ENCODE peak calls at places on chromosome 9, in eight cellular contexts. One of them, this sample, is unnamed.

GRCh38 chr9:92147030-92147853 is 32.0 kb upstream of the SPTLC1 start:
- DNase-seq in mesendoderm: peak
- DNase-seq in hepatocyte: peak
- DNase-seq in A549: peak
- DNase-seq in uterus: peak
- DNase-seq in right cardiac atrium: peak
- DNase-seq in SJSA1: peak
- DNase-seq in epithelial cell of proximal tubule: peak
- DNase-seq in this sample: peak

GRCh38 chr9:76366275-76366674 is 28.0 kb downstream of the RFK start:
- DNase-seq in epithelial cell of proximal tubule: no peak
- DNase-seq in A549: no peak
- DNase-seq in hepatocyte: no peak
- DNase-seq in right cardiac atrium: no peak
- DNase-seq in SJSA1: no peak
- DNase-seq in mesendoderm: no peak
- DNase-seq in uterus: no peak
- DNase-seq in this sample: no peak

GRCh38 chr9:6522263-6522662 is 109.3 kb downstream of the UHRF2 start:
- DNase-seq in mesendoderm: no peak
- DNase-seq in right cardiac atrium: no peak
- DNase-seq in SJSA1: no peak
- DNase-seq in epithelial cell of proximal tubule: no peak
- DNase-seq in uterus: no peak
- DNase-seq in hepatocyte: no peak
- DNase-seq in A549: no peak
- DNase-seq in this sample: no peak

GRCh38 chr9:96178153-96178552 is 123.8 kb downstream of the HSD17B3 start:
- DNase-seq in hepatocyte: no peak
- DNase-seq in A549: no peak
- DNase-seq in SJSA1: no peak
- DNase-seq in epithelial cell of proximal tubule: no peak
- DNase-seq in mesendoderm: no peak
- DNase-seq in uterus: no peak
- DNase-seq in right cardiac atrium: no peak
- DNase-seq in this sample: no peak

GRCh38 chr9:7980691-7981289 is 181.2 kb upstream of the DMAC1 start:
- DNase-seq in right cardiac atrium: no peak
- DNase-seq in epithelial cell of proximal tubule: no peak
- DNase-seq in uterus: no peak
- DNase-seq in hepatocyte: no peak
- DNase-seq in mesendoderm: peak
- DNase-seq in A549: no peak
- DNase-seq in SJSA1: no peak
- DNase-seq in this sample: no peak

GRCh38 chr9:123354806-123355508 is 1.0 kb upstream of the CRB2 start:
- DNase-seq in SJSA1: no peak
- DNase-seq in uterus: no peak
- DNase-seq in epithelial cell of proximal tubule: no peak
- DNase-seq in hepatocyte: no peak
- DNase-seq in right cardiac atrium: no peak
- DNase-seq in mesendoderm: peak
- DNase-seq in A549: no peak
- DNase-seq in this sample: no peak

GRCh38 chr9:23824241-23825142 is 1.5 kb downstream of the ELAVL2 start:
- DNase-seq in hepatocyte: peak
- DNase-seq in uterus: no peak
- DNase-seq in SJSA1: no peak
- DNase-seq in A549: no peak
- DNase-seq in epithelial cell of proximal tubule: no peak
- DNase-seq in mesendoderm: peak
- DNase-seq in right cardiac atrium: no peak
- DNase-seq in this sample: no peak

GRCh38 chr9:105216440-105217178 is 27.8 kb upstream of the SLC44A1 start:
- DNase-seq in uterus: no peak
- DNase-seq in hepatocyte: no peak
- DNase-seq in epithelial cell of proximal tubule: no peak
- DNase-seq in SJSA1: no peak
- DNase-seq in mesendoderm: no peak
- DNase-seq in A549: no peak
- DNase-seq in right cardiac atrium: no peak
- DNase-seq in this sample: peak

GRCh38 chr9:136326777-136327312 is 494 bp upstream of the GPSM1 start:
- DNase-seq in epithelial cell of proximal tubule: no peak
- DNase-seq in right cardiac atrium: no peak
- DNase-seq in uterus: no peak
- DNase-seq in mesendoderm: no peak
- DNase-seq in SJSA1: peak
- DNase-seq in hepatocyte: no peak
- DNase-seq in A549: peak
- DNase-seq in this sample: no peak

GRCh38 chr9:136082496-136083361 is 12.4 kb downstream of the NACC2 start:
- DNase-seq in mesendoderm: no peak
- DNase-seq in SJSA1: no peak
- DNase-seq in uterus: no peak
- DNase-seq in right cardiac atrium: no peak
- DNase-seq in A549: no peak
- DNase-seq in epithelial cell of proximal tubule: no peak
- DNase-seq in hepatocyte: no peak
- DNase-seq in this sample: no peak

GRCh38 chr9:106862115-106862945 is 636 bp upstream of the ZNF462 start:
- DNase-seq in mesendoderm: peak
- DNase-seq in right cardiac atrium: peak
- DNase-seq in hepatocyte: peak
- DNase-seq in epithelial cell of proximal tubule: no peak
- DNase-seq in A549: peak
- DNase-seq in uterus: peak
- DNase-seq in SJSA1: peak
- DNase-seq in this sample: peak

GRCh38 chr9:129343119-129343696 is 165.1 kb upstream of the IER5L start:
- DNase-seq in mesendoderm: no peak
- DNase-seq in SJSA1: no peak
- DNase-seq in hepatocyte: no peak
- DNase-seq in epithelial cell of proximal tubule: no peak
- DNase-seq in A549: no peak
- DNase-seq in uterus: no peak
- DNase-seq in right cardiac atrium: no peak
- DNase-seq in this sample: peak

GRCh38 chr9:85433046-85433445 is 308.7 kb downstream of the AGTPBP1 start:
- DNase-seq in mesendoderm: no peak
- DNase-seq in A549: no peak
- DNase-seq in epithelial cell of proximal tubule: no peak
- DNase-seq in uterus: no peak
- DNase-seq in hepatocyte: no peak
- DNase-seq in SJSA1: no peak
- DNase-seq in right cardiac atrium: no peak
- DNase-seq in this sample: no peak

GRCh38 chr9:68473790-68474189 is 66.9 kb downstream of the TMEM252 start:
- DNase-seq in SJSA1: no peak
- DNase-seq in hepatocyte: no peak
- DNase-seq in mesendoderm: no peak
- DNase-seq in uterus: no peak
- DNase-seq in A549: no peak
- DNase-seq in right cardiac atrium: no peak
- DNase-seq in epithelial cell of proximal tubule: no peak
- DNase-seq in this sample: no peak

GRCh38 chr9:120965344-120966004 is 38.9 kb upstream of the TRAF1 start:
- DNase-seq in SJSA1: no peak
- DNase-seq in epithelial cell of proximal tubule: no peak
- DNase-seq in A549: no peak
- DNase-seq in hepatocyte: peak
- DNase-seq in right cardiac atrium: peak
- DNase-seq in mesendoderm: peak
- DNase-seq in uterus: no peak
- DNase-seq in this sample: no peak

GRCh38 chr9:126165755-126166154 is 160.9 kb upstream of the MVB12B start:
- DNase-seq in SJSA1: no peak
- DNase-seq in hepatocyte: no peak
- DNase-seq in uterus: no peak
- DNase-seq in epithelial cell of proximal tubule: no peak
- DNase-seq in right cardiac atrium: no peak
- DNase-seq in A549: no peak
- DNase-seq in mesendoderm: no peak
- DNase-seq in this sample: no peak

GRCh38 chr9:135743546-135744332 is 41.8 kb downstream of the KCNT1 start:
- DNase-seq in epithelial cell of proximal tubule: no peak
- DNase-seq in mesendoderm: no peak
- DNase-seq in uterus: no peak
- DNase-seq in right cardiac atrium: peak
- DNase-seq in A549: no peak
- DNase-seq in hepatocyte: no peak
- DNase-seq in SJSA1: no peak
- DNase-seq in this sample: peak

GRCh38 chr9:19785230-19785629 is 3.6 kb downstream of the SLC24A2 start:
- DNase-seq in epithelial cell of proximal tubule: no peak
- DNase-seq in mesendoderm: no peak
- DNase-seq in uterus: no peak
- DNase-seq in right cardiac atrium: no peak
- DNase-seq in A549: no peak
- DNase-seq in hepatocyte: no peak
- DNase-seq in SJSA1: no peak
- DNase-seq in this sample: no peak

GRCh38 chr9:101432171-101432570 is 3.4 kb downstream of the ALDOB start:
- DNase-seq in A549: no peak
- DNase-seq in uterus: no peak
- DNase-seq in mesendoderm: no peak
- DNase-seq in epithelial cell of proximal tubule: no peak
- DNase-seq in hepatocyte: no peak
- DNase-seq in right cardiac atrium: no peak
- DNase-seq in SJSA1: no peak
- DNase-seq in this sample: no peak

GRCh38 chr9:101427337-101427736 is 8.2 kb downstream of the ALDOB start:
- DNase-seq in A549: no peak
- DNase-seq in hepatocyte: no peak
- DNase-seq in mesendoderm: no peak
- DNase-seq in epithelial cell of proximal tubule: no peak
- DNase-seq in uterus: no peak
- DNase-seq in SJSA1: no peak
- DNase-seq in right cardiac atrium: no peak
- DNase-seq in this sample: no peak

GRCh38 chr9:101429736-101430135 is 5.8 kb downstream of the ALDOB start:
- DNase-seq in mesendoderm: no peak
- DNase-seq in SJSA1: no peak
- DNase-seq in uterus: no peak
- DNase-seq in epithelial cell of proximal tubule: no peak
- DNase-seq in right cardiac atrium: no peak
- DNase-seq in A549: no peak
- DNase-seq in hepatocyte: no peak
- DNase-seq in this sample: no peak

GRCh38 chr9:101428909-101429308 is 6.7 kb downstream of the ALDOB start:
- DNase-seq in mesendoderm: no peak
- DNase-seq in A549: no peak
- DNase-seq in hepatocyte: no peak
- DNase-seq in right cardiac atrium: no peak
- DNase-seq in uterus: no peak
- DNase-seq in SJSA1: no peak
- DNase-seq in epithelial cell of proximal tubule: no peak
- DNase-seq in this sample: no peak

GRCh38 chr9:101427957-101428655 is 7.5 kb downstream of the ALDOB start:
- DNase-seq in SJSA1: no peak
- DNase-seq in A549: no peak
- DNase-seq in epithelial cell of proximal tubule: no peak
- DNase-seq in hepatocyte: no peak
- DNase-seq in uterus: no peak
- DNase-seq in mesendoderm: no peak
- DNase-seq in right cardiac atrium: no peak
- DNase-seq in this sample: no peak
- H3K4me3 ChIP-seq in SJSA1: no peak
- H3K4me3 ChIP-seq in A549: no peak
- H3K4me3 ChIP-seq in epithelial cell of proximal tubule: no peak
- H3K4me3 ChIP-seq in hepatocyte: no peak
- H3K4me3 ChIP-seq in uterus: no peak
- H3K4me3 ChIP-seq in mesendoderm: no peak
- H3K4me3 ChIP-seq in right cardiac atrium: no peak
- H3K4me3 ChIP-seq in this sample: no peak

DNA sequence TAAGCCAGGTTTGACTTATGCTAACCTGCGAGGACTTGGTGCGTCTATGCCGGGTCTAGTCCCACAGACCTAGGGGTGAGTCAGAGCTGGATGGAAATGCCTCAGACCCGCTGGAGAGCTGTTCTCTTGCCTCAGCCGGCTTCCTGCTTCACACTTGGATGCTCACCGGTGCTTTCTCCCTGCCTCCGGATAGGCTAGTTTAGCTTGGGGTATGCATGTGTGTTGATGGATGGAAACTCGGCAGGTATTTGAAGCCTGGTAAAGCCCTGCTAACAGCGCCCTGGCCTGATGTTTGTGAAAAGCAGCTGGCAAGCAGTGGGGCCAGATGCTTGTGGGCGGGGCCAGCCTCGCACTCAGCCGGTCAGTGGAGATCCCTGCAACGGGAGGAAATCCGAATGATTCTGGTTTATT is 29.3 kb downstream of the PRRC2B start:
- DNase-seq in epithelial cell of proximal tubule: peak
- DNase-seq in mesendoderm: peak
- DNase-seq in SJSA1: peak
- DNase-seq in hepatocyte: peak
- DNase-seq in uterus: peak
- DNase-seq in A549: peak
- DNase-seq in right cardiac atrium: peak
- DNase-seq in this sample: peak
- H3K4me3 ChIP-seq in epithelial cell of proximal tubule: peak
- H3K4me3 ChIP-seq in mesendoderm: no peak
- H3K4me3 ChIP-seq in SJSA1: no peak
- H3K4me3 ChIP-seq in hepatocyte: no peak
- H3K4me3 ChIP-seq in uterus: no peak
- H3K4me3 ChIP-seq in A549: no peak
- H3K4me3 ChIP-seq in right cardiac atrium: no peak
- H3K4me3 ChIP-seq in this sample: no peak

DNA sequence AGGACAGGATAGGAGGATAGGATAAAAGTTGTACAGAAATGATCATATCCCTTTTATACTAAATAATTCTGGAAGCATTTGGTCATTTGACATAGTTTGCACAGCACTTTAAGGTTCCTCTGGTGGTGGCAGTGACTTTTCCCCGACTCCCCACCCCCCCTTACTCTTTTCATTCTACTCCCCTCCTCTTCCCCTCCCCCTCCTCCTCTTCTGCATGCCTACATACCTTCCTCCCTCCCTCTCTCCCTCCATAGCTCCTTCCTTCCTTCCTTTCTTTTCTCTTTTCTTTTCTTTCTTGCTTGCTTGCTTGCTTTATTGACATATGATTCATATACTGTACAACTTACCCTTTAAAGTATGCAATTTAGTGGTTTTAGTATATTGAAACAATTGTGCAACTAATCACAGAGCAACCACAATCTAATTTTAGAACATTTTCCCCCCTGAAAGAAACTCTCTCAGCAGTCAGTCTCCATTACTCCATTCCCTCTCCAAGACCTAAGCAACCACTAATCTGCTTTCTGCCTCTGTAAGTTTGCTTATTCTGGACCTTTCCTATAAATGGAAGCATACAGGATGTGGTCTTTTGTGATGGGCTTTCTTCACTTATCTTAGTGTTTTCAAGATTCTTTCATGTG is 159.0 kb downstream of the HACD4 start:
- DNase-seq in A549: no peak
- DNase-seq in hepatocyte: no peak
- DNase-seq in mesendoderm: peak
- DNase-seq in SJSA1: no peak
- DNase-seq in epithelial cell of proximal tubule: no peak
- DNase-seq in right cardiac atrium: no peak
- DNase-seq in uterus: no peak
- DNase-seq in this sample: no peak
- H3K4me3 ChIP-seq in A549: no peak
- H3K4me3 ChIP-seq in hepatocyte: no peak
- H3K4me3 ChIP-seq in mesendoderm: no peak
- H3K4me3 ChIP-seq in SJSA1: no peak
- H3K4me3 ChIP-seq in epithelial cell of proximal tubule: no peak
- H3K4me3 ChIP-seq in right cardiac atrium: no peak
- H3K4me3 ChIP-seq in uterus: no peak
- H3K4me3 ChIP-seq in this sample: no peak

GRCh38 chr9:132411091-132411508 is 1.1 kb downstream of the CFAP77 start:
- DNase-seq in epithelial cell of proximal tubule: no peak
- DNase-seq in hepatocyte: peak
- DNase-seq in SJSA1: no peak
- DNase-seq in uterus: no peak
- DNase-seq in A549: peak
- DNase-seq in right cardiac atrium: peak
- DNase-seq in mesendoderm: peak
- DNase-seq in this sample: peak
- H3K4me3 ChIP-seq in epithelial cell of proximal tubule: peak
- H3K4me3 ChIP-seq in hepatocyte: no peak
- H3K4me3 ChIP-seq in SJSA1: no peak
- H3K4me3 ChIP-seq in uterus: no peak
- H3K4me3 ChIP-seq in A549: no peak
- H3K4me3 ChIP-seq in right cardiac atrium: peak
- H3K4me3 ChIP-seq in mesendoderm: no peak
- H3K4me3 ChIP-seq in this sample: peak

This sample was measured in heart left ventricle.